ENCODE peak calls at places on chromosomes 12 and 14, in five cellular contexts. A, O, N, F and S are unnamed samples.

GRCh38 chr12:46043972-46044520 is 53.7 kb upstream of the SCAF11 start:
- DNase-seq in A (no peak), O (no peak), N (no peak), F (no peak), S (no peak)

GRCh38 chr14:35366048-35366428 is 38.5 kb downstream of the NFKBIA start:
- DNase-seq in A (no peak), O (no peak), N (no peak), F (no peak), S (no peak)

GRCh38 chr14:55585854-55586253 is 5.8 kb downstream of the KTN1 start:
- DNase-seq in A (no peak), O (no peak), N (no peak), F (no peak), S (no peak)

GRCh38 chr12:117119592-117120198 is 20.5 kb upstream of the TESC start:
- DNase-seq in A (no peak), O (peak), N (no peak), F (peak), S (no peak)

GRCh38 chr12:33438025-33438772 is 1.4 kb downstream of the SYT10 start:
- DNase-seq in A (no peak), O (no peak), N (no peak), F (no peak), S (no peak)

GRCh38 chr12:30025317-30025716 is 241.6 kb upstream of the TMTC1 start:
- DNase-seq in A (no peak), O (no peak), N (no peak), F (no peak), S (no peak)

GRCh38 chr12:95216704-95217376 is 427 bp downstream of the FGD6 start:
- DNase-seq in A (no peak), O (no peak), N (peak), F (no peak), S (peak)

GRCh38 chr12:127145929-127146789 is 1120.8 kb upstream of the TMEM132C start:
- DNase-seq in A (peak), O (peak), N (no peak), F (peak), S (peak)

GRCh38 chr12:93060071-93060665 is 131.1 kb upstream of the EEA1 start:
- DNase-seq in A (no peak), O (no peak), N (no peak), F (no peak), S (no peak)

GRCh38 chr14:68779761-68780323 is 13.0 kb downstream of the ZFP36L1 start:
- DNase-seq in A (no peak), O (peak), N (no peak), F (peak), S (no peak)

GRCh38 chr14:75315143-75315542 is 36.5 kb downstream of the FOS start:
- DNase-seq in A (no peak), O (no peak), N (no peak), F (peak), S (no peak)

GRCh38 chr14:87833026-87833425 is 160.0 kb downstream of the GALC start:
- DNase-seq in A (no peak), O (no peak), N (no peak), F (no peak), S (no peak)

GRCh38 chr14:68884031-68885030 is 91.5 kb upstream of the ZFP36L1 start:
- DNase-seq in A (no peak), O (no peak), N (no peak), F (no peak), S (no peak)

GRCh38 chr12:114692558-114693531 is 8.9 kb upstream of the TBX3 start:
- DNase-seq in A (no peak), O (no peak), N (no peak), F (no peak), S (no peak)

GRCh38 chr12:32118806-32119205 is 12.2 kb downstream of the BICD1 start:
- DNase-seq in A (no peak), O (no peak), N (no peak), F (no peak), S (no peak)

GRCh38 chr12:120229583-120230325 is 28.8 kb upstream of the RPLP0 start:
- DNase-seq in A (no peak), O (no peak), N (no peak), F (peak), S (no peak)

GRCh38 chr14:50943261-50943942 is 881 bp downstream of the PYGL start:
- DNase-seq in A (no peak), O (no peak), N (no peak), F (peak), S (no peak)

GRCh38 chr14:94028450-94028826 is 2.3 kb downstream of the OTUB2 start:
- DNase-seq in A (no peak), O (no peak), N (no peak), F (no peak), S (no peak)

GRCh38 chr12:32390572-32391219 is 8.7 kb upstream of the FGD4 start:
- DNase-seq in A (no peak), O (peak), N (peak), F (peak), S (no peak)